ENCODE peak calls at places on chromosomes 3 and 15, in seven cellular contexts. R, Z, X, W, S, H and B are unnamed samples.

GRCh38 chr3:5022187-5022965 is 43.1 kb downstream of the BHLHE40 start:
- DNase-seq in R (peak), Z (no peak), X (no peak), W (no peak), S (no peak), H (peak), B (no peak)

GRCh38 chr3:113678773-113679172 is 17.7 kb downstream of the USF3 start:
- DNase-seq in R (no peak), Z (no peak), X (no peak), W (no peak), S (no peak), H (no peak), B (peak)

GRCh38 chr3:133130168-133130567 is 92.0 kb downstream of the TMEM108 start:
- DNase-seq in R (peak), Z (no peak), X (no peak), W (no peak), S (no peak), H (no peak), B (no peak)

GRCh38 chr3:103440539-103441113 is 1005.8 kb downstream of the ZPLD1 start:
- DNase-seq in R (peak), Z (peak), X (no peak), W (no peak), S (no peak), H (peak), B (no peak)

GRCh38 chr3:190345027-190345821 is 23.0 kb upstream of the CLDN1 start:
- DNase-seq in R (peak), Z (peak), X (no peak), W (no peak), S (peak), H (peak), B (no peak)

GRCh38 chr15:56763082-56763481 is 29.8 kb upstream of the ZNF280D start:
- DNase-seq in R (no peak), Z (no peak), X (no peak), W (no peak), S (no peak), H (no peak), B (no peak)

GRCh38 chr3:42830437-42831320 is 21.4 kb downstream of the ACKR2 start:
- DNase-seq in R (peak), Z (peak), X (no peak), W (peak), S (no peak), H (peak), B (no peak)

GRCh38 chr15:77002954-77003912 is 8.3 kb downstream of the PSTPIP1 start:
- DNase-seq in R (no peak), Z (no peak), X (no peak), W (no peak), S (no peak), H (no peak), B (no peak)

GRCh38 chr15:68699124-68699880 is 120.5 kb downstream of the CORO2B start:
- DNase-seq in R (no peak), Z (no peak), X (no peak), W (no peak), S (no peak), H (no peak), B (no peak)

GRCh38 chr15:74141591-74141990 is 11.2 kb downstream of the ISLR2 start:
- DNase-seq in R (no peak), Z (no peak), X (no peak), W (no peak), S (no peak), H (no peak), B (no peak)

GRCh38 chr15:96838088-96838487 is 507.6 kb downstream of the NR2F2 start:
- DNase-seq in R (no peak), Z (no peak), X (no peak), W (no peak), S (peak), H (peak), B (no peak)

GRCh38 chr3:159796744-159797143 is 191.9 kb upstream of the IL12A start:
- DNase-seq in R (peak), Z (no peak), X (no peak), W (no peak), S (no peak), H (peak), B (no peak)

GRCh38 chr3:15276028-15276717 is 56.2 kb downstream of the SH3BP5 start:
- DNase-seq in R (no peak), Z (no peak), X (no peak), W (no peak), S (peak), H (no peak), B (no peak)

GRCh38 chr15:55917881-55918296 is 75.5 kb downstream of the NEDD4 start:
- DNase-seq in R (peak), Z (peak), X (no peak), W (no peak), S (peak), H (peak), B (no peak)

GRCh38 chr3:157129782-157130137 is 30.2 kb downstream of the CCNL1 start:
- DNase-seq in R (no peak), Z (peak), X (peak), W (no peak), S (no peak), H (no peak), B (no peak)

GRCh38 chr3:171066216-171066615 is 39.7 kb upstream of the SLC2A2 start:
- DNase-seq in R (no peak), Z (no peak), X (no peak), W (no peak), S (no peak), H (no peak), B (no peak)

GRCh38 chr3:172249039-172249438 is 199.2 kb downstream of the GHSR start:
- DNase-seq in R (peak), Z (no peak), X (no peak), W (no peak), S (no peak), H (peak), B (no peak)

GRCh38 chr15:55637086-55637485 is 48.9 kb upstream of the PYGO1 start:
- DNase-seq in R (no peak), Z (no peak), X (no peak), W (no peak), S (no peak), H (no peak), B (no peak)

DNA sequence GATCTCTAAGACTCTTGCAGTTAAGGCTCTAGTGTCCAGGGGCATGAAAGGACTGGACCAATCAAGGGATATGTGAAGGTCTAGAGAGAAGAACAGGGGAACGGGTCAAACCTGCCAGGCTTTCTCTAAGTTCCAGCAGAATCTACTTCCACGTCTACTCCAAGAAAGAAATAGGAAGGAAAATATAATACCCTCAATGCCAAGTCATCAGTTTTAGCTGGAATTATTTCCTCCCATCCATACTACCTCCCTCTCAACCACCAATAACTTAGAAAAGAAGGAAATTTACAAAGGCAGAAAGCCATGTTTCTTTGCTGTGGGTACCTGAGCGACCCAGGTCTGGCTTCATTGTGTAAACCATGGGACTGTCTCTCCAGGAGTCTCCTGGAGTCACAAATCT is 7.8 kb downstream of the SHC4 start:
- DNase-seq in R (no peak), Z (no peak), X (no peak), W (no peak), S (no peak), H (no peak), B (no peak)
- H3K4ac ChIP-seq in R (peak), Z (no peak), X (no peak), W (no peak), S (no peak), H (no peak), B (no peak)

DNA sequence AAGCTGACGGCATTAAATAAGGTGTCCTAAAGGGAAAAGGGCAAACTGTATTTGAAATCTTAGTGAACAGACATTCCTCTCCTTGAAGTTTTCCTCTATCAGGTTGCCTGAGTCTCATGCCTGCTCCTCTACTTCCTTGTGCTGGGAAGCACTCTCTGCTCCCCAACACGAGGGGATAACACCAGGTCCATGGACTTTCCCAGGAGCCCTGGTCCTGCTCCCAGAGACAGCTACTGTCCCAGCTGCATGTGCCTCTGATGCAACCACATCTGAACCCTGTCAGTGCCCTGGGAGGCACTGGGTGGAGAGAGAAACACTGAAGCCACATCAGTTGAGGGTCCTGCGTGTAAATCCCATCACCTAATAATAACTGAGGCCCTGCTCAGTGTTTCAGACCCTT is 7.4 kb downstream of the TLR9 start:
- DNase-seq in R (no peak), Z (no peak), X (no peak), W (no peak), S (no peak), H (no peak), B (no peak)
- H3K4ac ChIP-seq in R (no peak), Z (no peak), X (no peak), W (no peak), S (peak), H (no peak), B (no peak)

DNA sequence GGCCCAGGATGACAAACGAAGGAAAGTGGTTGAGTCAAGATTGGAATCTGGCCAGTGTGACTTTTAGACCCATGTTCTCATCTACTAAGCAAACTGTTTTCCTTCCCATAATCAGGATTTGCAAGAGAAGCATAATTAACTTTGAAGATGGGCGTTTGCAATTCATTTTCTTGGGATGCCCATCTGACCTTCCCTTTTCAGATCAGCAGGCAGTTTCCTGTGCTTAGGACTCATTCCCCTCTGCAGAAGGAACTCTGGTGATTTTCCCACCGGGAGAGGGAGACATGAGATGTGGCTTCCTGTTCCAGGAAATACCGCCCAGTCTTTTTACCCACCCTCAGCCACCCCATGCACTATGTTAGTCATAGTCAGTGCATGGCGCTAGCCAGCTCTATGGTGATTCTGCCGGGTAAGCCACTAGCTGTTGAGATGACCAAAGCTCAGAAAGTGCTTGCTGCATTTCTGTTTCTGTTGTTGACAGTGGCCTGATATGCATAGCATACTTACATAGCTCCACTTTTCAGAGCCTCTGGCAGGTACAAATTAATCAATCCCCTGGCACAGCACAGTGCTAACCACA is 129.4 kb downstream of the VGLL4 start:
- DNase-seq in R (peak), Z (no peak), X (no peak), W (no peak), S (no peak), H (peak), B (no peak)
- H3K4ac ChIP-seq in R (peak), Z (no peak), X (no peak), W (no peak), S (no peak), H (peak), B (no peak)

DNA sequence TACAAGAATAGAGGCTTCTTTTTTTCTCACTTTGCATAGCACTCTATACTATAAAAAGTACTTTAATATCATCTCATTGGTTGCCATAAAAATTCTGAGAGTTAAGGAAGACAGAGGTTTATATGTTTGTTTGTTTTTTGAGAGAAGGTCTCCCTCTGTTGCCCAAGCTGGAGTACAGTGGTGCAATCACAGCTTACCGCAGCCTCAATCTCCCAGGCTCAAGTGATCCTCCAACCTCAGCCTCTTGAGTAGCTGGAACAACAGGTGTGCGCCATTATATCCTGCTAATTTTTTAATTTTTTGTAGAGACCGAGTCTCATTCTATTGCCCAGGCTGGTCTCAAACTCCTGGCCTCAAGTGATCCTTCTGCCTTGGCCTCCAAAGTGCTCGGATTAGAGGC is 250.2 kb downstream of the LPP start:
- DNase-seq in R (no peak), Z (no peak), X (no peak), W (no peak), S (no peak), H (no peak), B (no peak)
- H3K4ac ChIP-seq in R (no peak), Z (no peak), X (no peak), W (no peak), S (no peak), H (no peak), B (no peak)

GRCh38 chr3:163726125-163726524 is 1352.2 kb downstream of the SI start:
- DNase-seq in R (no peak), Z (no peak), X (no peak), W (no peak), S (no peak), H (no peak), B (no peak)

GRCh38 chr3:163721596-163721995 is 1356.7 kb downstream of the SI start:
- DNase-seq in R (no peak), Z (no peak), X (no peak), W (no peak), S (no peak), H (no peak), B (no peak)

GRCh38 chr3:163722421-163722820 is 1355.9 kb downstream of the SI start:
- DNase-seq in R (no peak), Z (peak), X (no peak), W (peak), S (no peak), H (no peak), B (peak)
- H3K4ac ChIP-seq in R (no peak), Z (no peak), X (no peak), W (no peak), S (no peak), H (no peak), B (no peak)

DNA sequence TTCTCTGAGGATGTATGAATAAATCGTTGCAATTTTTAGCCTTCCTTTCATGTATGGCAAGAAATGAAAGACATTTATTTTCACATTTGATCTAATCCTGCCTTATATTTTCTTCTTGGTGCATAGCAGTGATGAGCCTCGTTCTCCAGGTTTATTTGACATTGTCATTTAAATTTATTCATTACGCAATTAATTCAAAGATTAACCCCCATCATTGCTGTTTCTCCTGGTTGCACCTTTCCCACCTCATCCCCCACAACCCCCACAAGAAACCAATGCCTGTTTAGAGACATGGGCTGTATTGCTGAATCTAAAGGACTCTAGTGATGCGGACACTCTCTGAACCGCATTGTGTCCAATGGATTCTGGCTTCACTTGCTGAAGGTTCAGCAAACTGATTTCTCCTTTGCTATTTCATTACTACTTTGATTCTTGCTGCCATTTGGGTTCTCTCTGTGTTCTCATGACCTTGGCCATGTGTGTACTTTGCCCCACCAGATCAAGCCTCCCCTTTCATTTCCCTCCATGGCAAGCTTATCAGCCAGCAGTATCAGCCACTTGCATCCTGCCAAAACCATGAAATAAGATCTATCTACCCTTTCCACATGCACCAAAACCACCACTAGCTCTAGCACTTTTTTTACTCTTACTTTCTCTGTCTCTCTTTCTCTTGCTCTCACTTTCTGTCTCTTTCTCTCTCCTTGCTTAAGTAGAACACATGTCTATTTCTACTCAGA is 382.7 kb downstream of the GBE1 start:
- DNase-seq in R (no peak), Z (no peak), X (no peak), W (no peak), S (no peak), H (no peak), B (no peak)
- H3K4ac ChIP-seq in R (no peak), Z (no peak), X (no peak), W (no peak), S (no peak), H (no peak), B (peak)

GRCh38 chr15:51642696-51643095 is 20.1 kb upstream of the DMXL2 start:
- DNase-seq in R (no peak), Z (no peak), X (no peak), W (no peak), S (no peak), H (no peak), B (no peak)
- H3K4ac ChIP-seq in R (no peak), Z (no peak), X (no peak), W (no peak), S (no peak), H (no peak), B (no peak)

GRCh38 chr15:67372563-67372962 is 118.0 kb downstream of the IQCH start:
- DNase-seq in R (no peak), Z (no peak), X (no peak), W (no peak), S (no peak), H (no peak), B (no peak)

GRCh38 chr15:67361100-67361499 is 106.5 kb downstream of the IQCH start:
- DNase-seq in R (no peak), Z (no peak), X (no peak), W (no peak), S (no peak), H (no peak), B (no peak)

GRCh38 chr15:67369359-67369758 is 114.8 kb downstream of the IQCH start:
- DNase-seq in R (no peak), Z (no peak), X (no peak), W (no peak), S (no peak), H (no peak), B (no peak)

GRCh38 chr15:67370206-67370954 is 115.8 kb downstream of the IQCH start:
- DNase-seq in R (no peak), Z (no peak), X (no peak), W (no peak), S (no peak), H (no peak), B (no peak)

DNA sequence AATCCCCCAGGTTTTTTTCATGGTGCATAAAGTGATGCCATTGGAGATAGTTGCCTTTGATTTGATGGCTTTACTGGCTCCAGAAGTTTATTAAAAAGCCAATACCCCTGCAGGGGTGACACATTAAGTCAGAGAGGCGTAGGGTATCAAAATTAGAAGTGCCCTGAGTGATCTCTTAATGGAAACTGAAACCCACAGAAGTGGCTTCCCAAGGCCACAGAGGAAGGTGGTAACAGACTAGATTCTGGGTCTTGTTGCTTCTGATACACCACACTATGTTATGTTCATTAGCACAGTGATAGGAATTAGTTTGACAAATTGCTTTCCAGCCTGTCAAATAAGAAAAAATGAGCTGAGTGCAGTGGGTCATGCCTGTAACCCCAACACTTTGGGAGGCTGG is 112.3 kb downstream of the IQCH start:
- DNase-seq in R (no peak), Z (no peak), X (no peak), W (no peak), S (no peak), H (no peak), B (no peak)
- H3K4ac ChIP-seq in R (no peak), Z (no peak), X (no peak), W (no peak), S (no peak), H (no peak), B (no peak)

GRCh38 chr3:3589715-3590130 is 209.5 kb upstream of the LRRN1 start:
- DNase-seq in R (no peak), Z (no peak), X (no peak), W (no peak), S (no peak), H (no peak), B (no peak)

GRCh38 chr3:3600665-3601340 is 198.4 kb upstream of the LRRN1 start:
- DNase-seq in R (no peak), Z (peak), X (no peak), W (no peak), S (no peak), H (no peak), B (no peak)

DNA sequence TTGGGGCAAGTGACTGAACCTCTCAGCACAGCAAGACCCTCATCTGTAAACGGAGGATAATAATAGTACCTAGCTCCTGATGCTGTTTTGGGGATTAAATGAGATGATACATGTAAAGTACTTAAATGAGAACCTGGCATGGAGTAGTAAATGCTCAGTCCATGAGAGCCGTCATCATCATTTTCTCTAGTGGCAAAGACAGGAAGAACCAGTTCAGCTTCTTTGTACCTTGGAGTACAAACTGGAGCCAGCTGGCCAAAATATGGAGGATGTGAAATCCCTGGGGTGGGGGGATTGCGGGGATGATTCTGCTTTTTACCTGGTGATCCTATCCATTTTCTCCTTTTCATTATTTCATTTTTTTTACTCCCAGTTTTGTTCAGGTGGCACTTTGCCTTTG is 204.2 kb upstream of the LRRN1 start:
- DNase-seq in R (no peak), Z (no peak), X (no peak), W (no peak), S (no peak), H (no peak), B (no peak)
- H3K4ac ChIP-seq in R (no peak), Z (no peak), X (no peak), W (no peak), S (no peak), H (no peak), B (no peak)